ENCODE peak calls at places on chromosome 21, in eight cellular contexts. E is AG04450; W is activated naive CD8-positive, alpha-beta T cell treated with anti-CD3 and anti-CD28 coated beads, Interleukin-2, amount 50 U/mL, for 24 hours; S is midbrain; B is bronchial epithelial cell; Z is nucleus accumbens; P is activated CD4-positive, alpha-beta T cell treated with anti-CD3 and anti-CD28 coated beads for 24 hours; D is brain microvascular endothelial cell. N is an unnamed sample.

GRCh38 chr21:34510148-34511142 is 1.6 kb downstream of the KCNE1 start:
- DNase-seq in E (no peak), P (peak), Z (peak), B (peak), S (peak), D (peak), W (peak), N (peak)

GRCh38 chr21:17359781-17360180 is 153.1 kb upstream of the CXADR start:
- DNase-seq in B (peak), W (no peak), P (no peak), D (no peak), S (no peak), Z (no peak), E (no peak), N (no peak)

GRCh38 chr21:38800046-38800758 is 5.5 kb upstream of the ETS2 start:
- DNase-seq in D (no peak), P (no peak), E (no peak), W (no peak), Z (no peak), B (no peak), S (no peak), N (no peak)

GRCh38 chr21:32813265-32813903 is 41.8 kb upstream of the PAXBP1 start:
- DNase-seq in S (no peak), E (no peak), W (no peak), D (no peak), P (no peak), Z (no peak), B (no peak), N (no peak)

GRCh38 chr21:44366586-44367211 is 13.3 kb downstream of the TRPM2 start:
- DNase-seq in P (no peak), S (no peak), W (no peak), B (no peak), D (no peak), E (no peak), Z (no peak), N (no peak)

GRCh38 chr21:33763573-33763881 is 121.2 kb downstream of the ITSN1 start:
- DNase-seq in Z (no peak), E (no peak), D (no peak), B (no peak), P (no peak), W (no peak), S (no peak), N (no peak)

GRCh38 chr21:21332492-21332891 is 334.3 kb downstream of the NCAM2 start:
- DNase-seq in W (no peak), S (no peak), Z (no peak), D (no peak), B (no peak), P (no peak), E (no peak), N (no peak)

GRCh38 chr21:17414766-17415165 is 98.1 kb upstream of the CXADR start:
- DNase-seq in E (no peak), D (no peak), S (peak), Z (no peak), P (no peak), B (no peak), W (no peak), N (no peak)

GRCh38 chr21:24509131-24509530 is 1098.2 kb downstream of the MRPL39 start:
- DNase-seq in D (no peak), W (no peak), S (no peak), B (no peak), E (no peak), Z (no peak), P (no peak), N (no peak)

GRCh38 chr21:39132248-39132647 is 51.0 kb downstream of the PSMG1 start:
- DNase-seq in E (no peak), P (no peak), B (peak), Z (no peak), W (no peak), S (no peak), D (no peak), N (no peak)